ENCODE peak calls at places on chromosomes 2 and 18, in four cellular contexts. Z is A549, C is EL, E is HEK293T. S is an unnamed sample.

GRCh38 chr2:177264209-177264538 is 353 bp downstream of the NFE2L2 start:
- DNase-seq in Z (peak; percentile 53), E (no peak), C (no peak), S (peak; percentile 55)

GRCh38 chr2:29055586-29055985 is 18.7 kb downstream of the PCARE start:
- DNase-seq in E (no peak), C (no peak), Z (no peak), S (no peak)

GRCh38 chr18:48615566-48616401 is 77.0 kb downstream of the CTIF start:
- DNase-seq in Z (no peak), E (no peak), C (no peak), S (no peak)

GRCh38 chr2:88214631-88215030 is 44.5 kb downstream of the THNSL2 start:
- DNase-seq in E (no peak), C (no peak), Z (no peak), S (no peak)

GRCh38 chr2:237345891-237346640 is 67.9 kb downstream of the COL6A3 start:
- DNase-seq in E (no peak), C (peak; percentile 29), Z (no peak), S (no peak)

GRCh38 chr2:49175831-49176230 is 21.5 kb upstream of the FSHR start:
- DNase-seq in E (no peak), C (no peak), Z (no peak), S (no peak)

GRCh38 chr18:44681611-44682010 is 923 bp downstream of the SETBP1 start:
- DNase-seq in Z (no peak), C (no peak), E (no peak), S (no peak)

GRCh38 chr18:58697131-58697530 is 25.9 kb downstream of the MALT1 start:
- DNase-seq in E (no peak), Z (no peak), C (no peak), S (no peak)

GRCh38 chr2:240834377-240834975 is 14.5 kb upstream of the KIF1A start:
- DNase-seq in Z (no peak), E (no peak), C (no peak), S (no peak)

GRCh38 chr2:95041060-95041823 is 15.7 kb downstream of the MAL start:
- DNase-seq in E (no peak), Z (no peak), C (no peak), S (no peak)

GRCh38 chr2:46798041-46798440 is 117.6 kb downstream of the MCFD2 start:
- DNase-seq in E (no peak), C (peak; percentile 65), Z (no peak), S (peak; percentile 69)

GRCh38 chr2:180907731-180908130 is 72.7 kb upstream of the UBE2E3 start:
- DNase-seq in Z (no peak), E (no peak), C (peak; percentile 81), S (peak; percentile 78)

GRCh38 chr2:151880586-151880985 is 52.4 kb upstream of the ARL5A start:
- DNase-seq in E (no peak), Z (no peak), C (no peak), S (no peak)

GRCh38 chr2:27647289-27647688 is 16.1 kb downstream of the SUPT7L start:
- DNase-seq in Z (no peak), E (no peak), C (peak; percentile 28), S (peak; percentile 45)

GRCh38 chr2:235952714-235953113 is 215.5 kb downstream of the GBX2 start:
- DNase-seq in Z (no peak), C (no peak), E (no peak), S (no peak)

GRCh38 chr2:85265304-85265703 is 62.5 kb downstream of the TGOLN2 start:
- DNase-seq in Z (no peak), E (no peak), C (no peak), S (no peak)

GRCh38 chr2:20487030-20487391 is 40.1 kb downstream of the RHOB start:
- DNase-seq in E (no peak), Z (no peak), C (no peak), S (no peak)

GRCh38 chr2:207088839-207089238 is 76.9 kb downstream of the KLF7 start:
- DNase-seq in E (no peak), C (no peak), Z (no peak), S (no peak)

GRCh38 chr18:10045296-10045891 is 131.6 kb downstream of the VAPA start:
- DNase-seq in Z (no peak), C (no peak), E (no peak), S (no peak)